ENCODE peak calls at places on chromosomes 1 and 21, in seven cellular contexts. J is PC-3, L is GM23248, U is neural progenitor cell, I is GM23338, E is hepatocyte, R is HCT116. H is an unnamed sample.

GRCh38 chr1:102431253-102431652 is 434.5 kb upstream of the OLFM3 start:
- DNase-seq in R (no peak), J (no peak), E (no peak), L (no peak), U (no peak), I (no peak), H (no peak)

GRCh38 chr1:183477986-183478781 is 5.9 kb downstream of the SMG7 start:
- DNase-seq in J (no peak), E (no peak), R (no peak), U (no peak), I (no peak), L (no peak), H (peak; percentile 67)

GRCh38 chr1:78289606-78290005 is 201.2 kb upstream of the PTGFR start:
- DNase-seq in E (no peak), L (peak; percentile 37), I (no peak), J (no peak), R (no peak), U (no peak), H (no peak)

GRCh38 chr1:211705439-211706205 is 30.2 kb upstream of the NEK2 start:
- DNase-seq in J (peak; percentile 75), U (no peak), R (no peak), I (no peak), L (peak; percentile 48), E (no peak), H (no peak)

GRCh38 chr21:44310628-44311027 is 10.8 kb downstream of the PFKL start:
- DNase-seq in E (no peak), J (no peak), R (no peak), L (no peak), I (no peak), U (no peak), H (no peak)

GRCh38 chr1:43468403-43468802 is 14.7 kb upstream of the HYI start:
- DNase-seq in I (no peak), J (no peak), E (peak; percentile 9), L (no peak), U (no peak), R (no peak), H (no peak)

GRCh38 chr1:182698977-182699672 is 14.7 kb upstream of the RGS8 start:
- DNase-seq in U (no peak), J (no peak), E (no peak), R (no peak), L (no peak), I (no peak), H (no peak)

GRCh38 chr21:17613242-17613676 is 558 bp upstream of the BTG3 start:
- DNase-seq in U (no peak), J (no peak), R (no peak), E (peak; percentile 42), L (peak; percentile 53), I (no peak), H (no peak)

GRCh38 chr21:44415073-44416025 is 40.0 kb upstream of the LRRC3 start:
- DNase-seq in I (no peak), E (no peak), J (no peak), R (no peak), U (peak; percentile 38), L (no peak), H (no peak)

GRCh38 chr1:101190441-101190840 is 46.4 kb upstream of the S1PR1 start:
- DNase-seq in I (no peak), U (no peak), L (peak; percentile 51), J (no peak), E (peak; percentile 6), R (no peak), H (no peak)

GRCh38 chr1:37420461-37420860 is 53.9 kb upstream of the ZC3H12A start:
- DNase-seq in E (no peak), I (no peak), R (no peak), U (no peak), L (peak; percentile 10), J (no peak), H (no peak)

GRCh38 chr1:178371236-178371635 is 125.5 kb downstream of the CLEC20A start:
- DNase-seq in R (no peak), J (no peak), I (peak; percentile 37), L (peak; percentile 44), E (peak; percentile 4), U (peak; percentile 33), H (no peak)

GRCh38 chr1:20069932-20070331 is at the start of gene PLA2G5:
- DNase-seq in J (no peak), U (peak; percentile 26), I (no peak), R (no peak), L (peak; percentile 65), E (no peak), H (no peak)

GRCh38 chr21:34766862-34767261 is 98.1 kb downstream of the CLIC6 start:
- DNase-seq in U (no peak), J (no peak), I (no peak), E (no peak), L (no peak), R (no peak), H (no peak)

GRCh38 chr1:222124602-222125001 is 382.7 kb upstream of the DUSP10 start:
- DNase-seq in R (no peak), E (no peak), I (peak; percentile 63), L (peak; percentile 6), U (peak; percentile 29), J (peak; percentile 32), H (no peak)

GRCh38 chr1:26913754-26914619 is at the start of gene NR0B2:
- DNase-seq in U (no peak), E (peak; percentile 90), L (no peak), J (no peak), I (no peak), R (no peak), H (no peak)

GRCh38 chr1:52574594-52574993 is 21.7 kb upstream of the TUT4 start:
- DNase-seq in L (peak; percentile 98), U (no peak), R (peak; percentile 76), E (peak; percentile 61), J (peak; percentile 94), I (no peak), H (no peak)

GRCh38 chr1:54857066-54857660 is 29.8 kb downstream of the DHCR24 start:
- DNase-seq in I (no peak), E (peak; percentile 2), L (peak; percentile 24), J (no peak), R (no peak), U (no peak), H (no peak)

GRCh38 chr1:33363470-33363861 is 42.6 kb upstream of the A3GALT2 start:
- DNase-seq in L (no peak), J (no peak), R (no peak), E (no peak), U (peak; percentile 83), I (no peak), H (no peak)

GRCh38 chr21:33196956-33197374 is 32.8 kb upstream of the IFNAR2 start:
- DNase-seq in R (peak; percentile 68), L (peak; percentile 74), U (peak; percentile 91), E (peak; percentile 90), I (peak; percentile 96), J (peak; percentile 87), H (peak; percentile 81)

GRCh38 chr1:167169642-167170041 is 51.0 kb upstream of the POU2F1 start:
- DNase-seq in U (no peak), J (peak; percentile 49), E (no peak), R (no peak), L (no peak), I (no peak), H (no peak)

GRCh38 chr21:25485914-25486313 is 121.4 kb downstream of the MRPL39 start:
- DNase-seq in U (no peak), J (no peak), I (no peak), E (no peak), L (no peak), R (no peak), H (no peak)

GRCh38 chr21:32055305-32055704 is 182.5 kb downstream of the HUNK start:
- DNase-seq in R (no peak), L (no peak), I (no peak), U (no peak), E (no peak), J (no peak), H (no peak)

GRCh38 chr1:188778578-188778977 is 1699.1 kb downstream of the BRINP3 start:
- DNase-seq in I (no peak), E (no peak), R (no peak), U (no peak), L (no peak), J (peak; percentile 59), H (no peak)

DNA sequence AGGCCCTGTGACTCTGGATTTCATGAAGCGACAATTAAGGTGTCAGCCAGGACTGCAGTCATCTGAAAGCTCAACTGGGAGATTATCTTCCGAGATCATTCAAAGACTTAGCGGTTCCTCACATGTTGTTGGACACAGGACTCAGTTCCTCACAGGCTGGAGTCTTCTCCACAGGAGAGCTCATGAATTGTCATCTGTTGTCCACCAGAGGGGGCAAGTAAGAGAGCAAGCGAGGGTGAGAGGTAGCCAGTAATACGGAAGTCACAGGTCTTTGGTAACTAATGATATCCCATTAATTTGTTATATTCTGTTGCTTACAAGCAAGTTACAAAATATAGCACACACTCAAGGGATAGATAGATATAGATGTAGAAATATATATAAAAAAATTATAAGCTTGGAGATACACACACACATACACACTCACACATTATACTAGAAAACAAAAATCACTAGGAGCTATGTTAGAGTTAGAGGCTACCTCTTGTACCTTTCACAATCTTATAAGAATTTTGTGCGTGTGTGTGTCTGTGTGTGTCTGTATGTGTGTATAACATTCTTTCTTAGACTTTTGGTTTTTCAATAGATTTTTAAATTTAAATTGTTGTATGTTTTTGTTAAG is 1695.3 kb downstream of the BRINP3 start:
- DNase-seq in J (peak; percentile 55), L (peak; percentile 44), U (peak; percentile 83), E (peak; percentile 77), R (peak; percentile 81), I (peak; percentile 87), H (peak; percentile 70)
- TF ChIP-seq EZH2phosphoT487 in J (no peak), L (no peak), U (no peak), E (no peak), R (no peak), I (no peak), H (no peak)

DNA sequence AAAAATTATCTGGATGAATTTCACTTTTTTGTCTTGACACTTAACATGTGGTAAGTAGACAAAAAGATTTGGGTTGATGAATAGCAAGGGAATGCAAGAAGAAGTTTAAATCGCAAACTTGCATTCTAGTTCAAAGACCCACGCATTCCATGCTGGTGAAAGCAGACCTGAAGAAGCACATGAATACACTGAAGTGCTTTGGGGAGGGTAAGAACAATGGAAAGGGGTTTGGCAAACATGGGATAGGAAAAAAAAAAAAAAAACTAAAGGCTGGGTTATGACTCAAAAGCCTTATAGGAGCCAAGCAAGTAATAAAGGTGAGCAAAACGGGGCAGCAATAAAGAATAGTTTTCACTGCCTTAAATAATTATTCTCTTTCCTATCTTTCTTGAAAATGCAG is 450.2 kb downstream of the LMO4 start:
- DNase-seq in I (peak; percentile 26), J (no peak), R (no peak), U (no peak), E (no peak), L (no peak), H (no peak)
- TF ChIP-seq EZH2 in I (no peak), J (no peak), R (no peak), U (no peak), E (no peak), L (no peak), H (no peak)

GRCh38 chr1:151310986-151311385 is 16.2 kb downstream of the PI4KB start:
- DNase-seq in L (peak; percentile 44), J (no peak), U (no peak), R (no peak), I (no peak), E (no peak), H (no peak)
- H3K27ac ChIP-seq in L (peak overlapping the region; percentile 71), J (peak overlapping the region; percentile 57), U (no peak overlapping the region), R (no peak overlapping the region), I (peak overlapping the region; percentile 71), E (peak overlapping the region; percentile 90), H (no peak overlapping the region)

DNA sequence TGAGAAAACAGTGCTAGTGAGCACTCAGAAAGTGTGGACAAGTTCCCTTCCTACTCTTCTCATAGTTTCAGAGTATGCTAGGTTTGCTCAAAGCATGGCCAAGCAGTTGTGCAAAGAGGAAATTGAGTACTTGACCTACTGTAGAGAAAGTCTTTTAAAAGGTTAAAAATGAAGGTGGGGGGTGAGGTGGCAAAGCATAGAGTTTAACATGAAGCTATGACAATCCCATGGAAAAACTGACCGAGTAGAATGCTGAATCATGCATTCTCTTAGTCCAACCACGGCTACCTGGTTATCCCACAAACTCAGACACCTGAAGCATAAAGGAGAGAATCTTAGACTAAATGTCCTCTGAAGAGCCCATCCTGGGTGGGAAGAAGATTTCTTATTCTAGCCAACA is 79.9 kb downstream of the PTPN14 start:
- DNase-seq in J (peak; percentile 33), E (no peak), R (no peak), U (no peak), L (peak; percentile 23), I (no peak), H (no peak)
- TF ChIP-seq EZH2phosphoT487 in J (no peak), E (no peak), R (no peak), U (no peak), L (no peak), I (no peak), H (no peak)

H was measured in MM.1S.